ENCODE peak calls at places on chromosomes 6 and 20, in five cellular contexts. One of them, this sample, is unnamed.

GRCh38 chr6:157273756-157274088 is 49.6 kb downstream of the TMEM242 start:
- DNase-seq in AG10803: no peak
- DNase-seq in effector memory CD8-positive, alpha-beta T cell: peak
- DNase-seq in CD8-positive, alpha-beta T cell: peak
- DNase-seq in stimulated activated CD4-positive, alpha-beta T cell treated with anti-CD3 and anti-CD28 coated beads, Interleukin-4, amount 100 ng/mL, for 1 hour: peak
- DNase-seq in this sample: peak

GRCh38 chr6:36853325-36853724 is 14.1 kb upstream of the CPNE5 start:
- DNase-seq in AG10803: peak
- DNase-seq in effector memory CD8-positive, alpha-beta T cell: no peak
- DNase-seq in CD8-positive, alpha-beta T cell: no peak
- DNase-seq in stimulated activated CD4-positive, alpha-beta T cell treated with anti-CD3 and anti-CD28 coated beads, Interleukin-4, amount 100 ng/mL, for 1 hour: no peak
- DNase-seq in this sample: no peak

GRCh38 chr6:68741501-68742343 is 106.6 kb downstream of the ADGRB3 start:
- DNase-seq in AG10803: no peak
- DNase-seq in effector memory CD8-positive, alpha-beta T cell: no peak
- DNase-seq in CD8-positive, alpha-beta T cell: no peak
- DNase-seq in stimulated activated CD4-positive, alpha-beta T cell treated with anti-CD3 and anti-CD28 coated beads, Interleukin-4, amount 100 ng/mL, for 1 hour: no peak
- DNase-seq in this sample: no peak

GRCh38 chr6:99348220-99348822 is 1.2 kb downstream of the FAXC start:
- DNase-seq in AG10803: no peak
- DNase-seq in effector memory CD8-positive, alpha-beta T cell: no peak
- DNase-seq in CD8-positive, alpha-beta T cell: no peak
- DNase-seq in stimulated activated CD4-positive, alpha-beta T cell treated with anti-CD3 and anti-CD28 coated beads, Interleukin-4, amount 100 ng/mL, for 1 hour: no peak
- DNase-seq in this sample: no peak

GRCh38 chr6:79671605-79672266 is 40.6 kb downstream of the SH3BGRL2 start:
- DNase-seq in AG10803: no peak
- DNase-seq in effector memory CD8-positive, alpha-beta T cell: peak
- DNase-seq in CD8-positive, alpha-beta T cell: peak
- DNase-seq in stimulated activated CD4-positive, alpha-beta T cell treated with anti-CD3 and anti-CD28 coated beads, Interleukin-4, amount 100 ng/mL, for 1 hour: peak
- DNase-seq in this sample: peak

GRCh38 chr6:93721386-93722048 is 302.2 kb upstream of the EPHA7 start:
- DNase-seq in AG10803: no peak
- DNase-seq in effector memory CD8-positive, alpha-beta T cell: no peak
- DNase-seq in CD8-positive, alpha-beta T cell: no peak
- DNase-seq in stimulated activated CD4-positive, alpha-beta T cell treated with anti-CD3 and anti-CD28 coated beads, Interleukin-4, amount 100 ng/mL, for 1 hour: no peak
- DNase-seq in this sample: no peak

GRCh38 chr20:33337119-33337518 is 54.1 kb downstream of the BPIFB1 start:
- DNase-seq in AG10803: no peak
- DNase-seq in effector memory CD8-positive, alpha-beta T cell: no peak
- DNase-seq in CD8-positive, alpha-beta T cell: no peak
- DNase-seq in stimulated activated CD4-positive, alpha-beta T cell treated with anti-CD3 and anti-CD28 coated beads, Interleukin-4, amount 100 ng/mL, for 1 hour: no peak
- DNase-seq in this sample: no peak

GRCh38 chr6:139323511-139324445 is 32.0 kb upstream of the TXLNB start:
- DNase-seq in AG10803: peak
- DNase-seq in effector memory CD8-positive, alpha-beta T cell: peak
- DNase-seq in CD8-positive, alpha-beta T cell: peak
- DNase-seq in stimulated activated CD4-positive, alpha-beta T cell treated with anti-CD3 and anti-CD28 coated beads, Interleukin-4, amount 100 ng/mL, for 1 hour: peak
- DNase-seq in this sample: peak

GRCh38 chr6:18323935-18324707 is 59.8 kb upstream of the DEK start:
- DNase-seq in AG10803: peak
- DNase-seq in effector memory CD8-positive, alpha-beta T cell: peak
- DNase-seq in CD8-positive, alpha-beta T cell: no peak
- DNase-seq in stimulated activated CD4-positive, alpha-beta T cell treated with anti-CD3 and anti-CD28 coated beads, Interleukin-4, amount 100 ng/mL, for 1 hour: no peak
- DNase-seq in this sample: no peak

GRCh38 chr6:32940656-32941411 is at the start of gene HLA-DMB:
- DNase-seq in AG10803: peak
- DNase-seq in effector memory CD8-positive, alpha-beta T cell: peak
- DNase-seq in CD8-positive, alpha-beta T cell: peak
- DNase-seq in stimulated activated CD4-positive, alpha-beta T cell treated with anti-CD3 and anti-CD28 coated beads, Interleukin-4, amount 100 ng/mL, for 1 hour: no peak
- DNase-seq in this sample: peak

GRCh38 chr20:62816879-62817873 is at the start of gene COL9A3:
- DNase-seq in AG10803: no peak
- DNase-seq in effector memory CD8-positive, alpha-beta T cell: no peak
- DNase-seq in CD8-positive, alpha-beta T cell: no peak
- DNase-seq in stimulated activated CD4-positive, alpha-beta T cell treated with anti-CD3 and anti-CD28 coated beads, Interleukin-4, amount 100 ng/mL, for 1 hour: no peak
- DNase-seq in this sample: no peak

GRCh38 chr20:22931653-22932052 is 103.5 kb upstream of the SSTR4 start:
- DNase-seq in AG10803: no peak
- DNase-seq in effector memory CD8-positive, alpha-beta T cell: no peak
- DNase-seq in CD8-positive, alpha-beta T cell: no peak
- DNase-seq in stimulated activated CD4-positive, alpha-beta T cell treated with anti-CD3 and anti-CD28 coated beads, Interleukin-4, amount 100 ng/mL, for 1 hour: no peak
- DNase-seq in this sample: no peak

GRCh38 chr20:48690888-48691287 is 136.9 kb downstream of the PREX1 start:
- DNase-seq in AG10803: no peak
- DNase-seq in effector memory CD8-positive, alpha-beta T cell: no peak
- DNase-seq in CD8-positive, alpha-beta T cell: no peak
- DNase-seq in stimulated activated CD4-positive, alpha-beta T cell treated with anti-CD3 and anti-CD28 coated beads, Interleukin-4, amount 100 ng/mL, for 1 hour: no peak
- DNase-seq in this sample: no peak

GRCh38 chr6:166364480-166364879 is 18.3 kb downstream of the MPC1 start:
- DNase-seq in AG10803: no peak
- DNase-seq in effector memory CD8-positive, alpha-beta T cell: no peak
- DNase-seq in CD8-positive, alpha-beta T cell: no peak
- DNase-seq in stimulated activated CD4-positive, alpha-beta T cell treated with anti-CD3 and anti-CD28 coated beads, Interleukin-4, amount 100 ng/mL, for 1 hour: no peak
- DNase-seq in this sample: no peak